ENCODE peak calls at places on chromosome 20, in seven cellular contexts. M is MCF 10A, P is RWPE1, V is A549, G is right lobe of liver, N is cardiac fibroblast, U is spleen. Z is an unnamed sample.

GRCh38 chr20:14434379-14435136 is 97.1 kb upstream of the FLRT3 start:
- DNase-seq in M (peak), P (peak), V (peak), G (no peak), N (peak), U (no peak), Z (no peak)

GRCh38 chr20:38724603-38725457 is 544 bp downstream of the SLC32A1 start:
- DNase-seq in M (no peak), P (no peak), V (no peak), G (no peak), N (no peak), U (no peak), Z (peak)

GRCh38 chr20:32914031-32914430 is 55.3 kb downstream of the EFCAB8 start:
- DNase-seq in M (no peak), P (no peak), V (no peak), G (no peak), N (no peak), U (no peak), Z (no peak)

GRCh38 chr20:40525356-40525755 is 163.7 kb downstream of the MAFB start:
- DNase-seq in M (peak), P (no peak), V (no peak), G (no peak), N (peak), U (no peak), Z (no peak)

GRCh38 chr20:17969884-17970409 is 1.1 kb downstream of the MGME1 start:
- DNase-seq in M (peak), P (peak), V (no peak), G (peak), N (peak), U (peak), Z (peak)

GRCh38 chr20:3686867-3687321 is 5.1 kb upstream of the ADAM33 start:
- DNase-seq in M (peak), P (peak), V (no peak), G (no peak), N (peak), U (no peak), Z (no peak)

GRCh38 chr20:40339661-40340449 is 349.2 kb downstream of the MAFB start:
- DNase-seq in M (no peak), P (no peak), V (no peak), G (peak), N (no peak), U (peak), Z (no peak)

GRCh38 chr20:58702161-58702510 is 9.5 kb downstream of the NPEPL1 start:
- DNase-seq in M (no peak), P (no peak), V (no peak), G (no peak), N (no peak), U (peak), Z (no peak)

GRCh38 chr20:32543570-32544259 is 41.4 kb downstream of the NOL4L start:
- DNase-seq in M (no peak), P (no peak), V (no peak), G (no peak), N (no peak), U (no peak), Z (no peak)

GRCh38 chr20:56360133-56360898 is 1.5 kb downstream of the FAM210B start:
- DNase-seq in M (no peak), P (peak), V (no peak), G (peak), N (no peak), U (no peak), Z (no peak)

GRCh38 chr20:57582432-57583288 is 21.8 kb downstream of the PCK1 start:
- DNase-seq in M (no peak), P (no peak), V (peak), G (no peak), N (peak), U (peak), Z (peak)

GRCh38 chr20:38171301-38172010 is 6.4 kb upstream of the TGM2 start:
- DNase-seq in M (no peak), P (no peak), V (no peak), G (no peak), N (peak), U (no peak), Z (no peak)

GRCh38 chr20:38143646-38144554 is 21.2 kb downstream of the TGM2 start:
- DNase-seq in M (peak), P (peak), V (peak), G (peak), N (peak), U (no peak), Z (no peak)

GRCh38 chr20:12466915-12467314 is 541.9 kb upstream of the SPTLC3 start:
- DNase-seq in M (no peak), P (no peak), V (no peak), G (no peak), N (no peak), U (no peak), Z (no peak)

GRCh38 chr20:52748235-52748950 is 223.8 kb upstream of the TSHZ2 start:
- DNase-seq in M (no peak), P (no peak), V (no peak), G (no peak), N (no peak), U (no peak), Z (no peak)

GRCh38 chr20:33843854-33844253 is 32.7 kb downstream of the CHMP4B start:
- DNase-seq in M (no peak), P (no peak), V (no peak), G (no peak), N (peak), U (no peak), Z (no peak)

GRCh38 chr20:9886227-9886626 is 47.4 kb upstream of the PAK5 start:
- DNase-seq in M (peak), P (peak), V (no peak), G (no peak), N (peak), U (no peak), Z (no peak)

GRCh38 chr20:60581606-60582005 is 623.4 kb downstream of the CDH26 start:
- DNase-seq in M (no peak), P (no peak), V (no peak), G (no peak), N (no peak), U (no peak), Z (no peak)

GRCh38 chr20:5797843-5798462 is 47.8 kb downstream of the SHLD1 start:
- DNase-seq in M (no peak), P (no peak), V (no peak), G (no peak), N (no peak), U (peak), Z (no peak)

GRCh38 chr20:56289652-56290051 is 41.1 kb downstream of the MC3R start:
- DNase-seq in M (peak), P (peak), V (no peak), G (no peak), N (no peak), U (no peak), Z (no peak)

GRCh38 chr20:49187330-49188100 is 619 bp downstream of the STAU1 start:
- DNase-seq in M (no peak), P (peak), V (no peak), G (peak), N (no peak), U (no peak), Z (no peak)

GRCh38 chr20:51678041-51678697 is 90.0 kb downstream of the ATP9A start:
- DNase-seq in M (no peak), P (no peak), V (no peak), G (no peak), N (no peak), U (no peak), Z (peak)

GRCh38 chr20:58099291-58099915 is 129.1 kb downstream of the ANKRD60 start:
- DNase-seq in M (no peak), P (no peak), V (no peak), G (no peak), N (no peak), U (no peak), Z (no peak)

GRCh38 chr20:23959054-23959453 is 29.5 kb downstream of the GGTLC1 start:
- DNase-seq in M (no peak), P (no peak), V (no peak), G (no peak), N (no peak), U (no peak), Z (no peak)

GRCh38 chr20:40591104-40591503 is 97.9 kb downstream of the MAFB start:
- DNase-seq in M (no peak), P (no peak), V (no peak), G (no peak), N (no peak), U (no peak), Z (no peak)

GRCh38 chr20:50017576-50018248 is 34.9 kb downstream of the SNAI1 start:
- DNase-seq in M (no peak), P (no peak), V (no peak), G (no peak), N (no peak), U (no peak), Z (no peak)

GRCh38 chr20:53346266-53346665 is 247.4 kb downstream of the ZNF217 start:
- DNase-seq in M (no peak), P (no peak), V (no peak), G (no peak), N (no peak), U (no peak), Z (no peak)

GRCh38 chr20:40156600-40157307 is 532.3 kb downstream of the MAFB start:
- DNase-seq in M (no peak), P (no peak), V (no peak), G (no peak), N (no peak), U (no peak), Z (no peak)

GRCh38 chr20:17809714-17810631 is 110.2 kb downstream of the BANF2 start:
- DNase-seq in M (peak), P (no peak), V (no peak), G (peak), N (no peak), U (no peak), Z (no peak)

GRCh38 chr20:58065508-58066361 is 162.7 kb downstream of the ANKRD60 start:
- DNase-seq in M (peak), P (peak), V (no peak), G (no peak), N (no peak), U (no peak), Z (no peak)

GRCh38 chr20:38211200-38212097 is 46.4 kb upstream of the TGM2 start:
- DNase-seq in M (peak), P (no peak), V (no peak), G (no peak), N (no peak), U (no peak), Z (no peak)

GRCh38 chr20:57514273-57514751 is 10.6 kb downstream of the CTCFL start:
- DNase-seq in M (peak), P (peak), V (peak), G (peak), N (peak), U (no peak), Z (peak)

GRCh38 chr20:22341508-22341907 is 242.9 kb downstream of the FOXA2 start:
- DNase-seq in M (peak), P (peak), V (peak), G (no peak), N (peak), U (no peak), Z (no peak)

GRCh38 chr20:3889489-3890409 is 562 bp downstream of the PANK2 start:
- DNase-seq in M (peak), P (peak), V (peak), G (peak), N (no peak), U (peak), Z (peak)

GRCh38 chr20:64038579-64039292 is 2.8 kb downstream of the C20orf204 start:
- DNase-seq in M (peak), P (peak), V (peak), G (peak), N (peak), U (peak), Z (peak)

GRCh38 chr20:53712212-53712977 is 118.8 kb upstream of the ZNF217 start:
- DNase-seq in M (peak), P (no peak), V (no peak), G (peak), N (no peak), U (no peak), Z (no peak)

GRCh38 chr20:16097788-16098187 is 475.5 kb downstream of the KIF16B start:
- DNase-seq in M (no peak), P (no peak), V (no peak), G (no peak), N (no peak), U (no peak), Z (no peak)

GRCh38 chr20:32762754-32763201 is 593 bp downstream of the DNMT3B start:
- DNase-seq in M (no peak), P (no peak), V (no peak), G (no peak), N (no peak), U (no peak), Z (peak)

GRCh38 chr20:4470375-4470774 is 251.3 kb upstream of the PRND start:
- DNase-seq in M (no peak), P (no peak), V (no peak), G (no peak), N (peak), U (no peak), Z (no peak)

GRCh38 chr20:297925-298754 is 770 bp downstream of the ZCCHC3 start:
- DNase-seq in M (peak), P (peak), V (peak), G (peak), N (peak), U (peak), Z (peak)
- TF ChIP-seq CTCF in M (no peak), P (no peak), V (no peak), G (no peak), N (no peak), U (no peak), Z (no peak)

DNA sequence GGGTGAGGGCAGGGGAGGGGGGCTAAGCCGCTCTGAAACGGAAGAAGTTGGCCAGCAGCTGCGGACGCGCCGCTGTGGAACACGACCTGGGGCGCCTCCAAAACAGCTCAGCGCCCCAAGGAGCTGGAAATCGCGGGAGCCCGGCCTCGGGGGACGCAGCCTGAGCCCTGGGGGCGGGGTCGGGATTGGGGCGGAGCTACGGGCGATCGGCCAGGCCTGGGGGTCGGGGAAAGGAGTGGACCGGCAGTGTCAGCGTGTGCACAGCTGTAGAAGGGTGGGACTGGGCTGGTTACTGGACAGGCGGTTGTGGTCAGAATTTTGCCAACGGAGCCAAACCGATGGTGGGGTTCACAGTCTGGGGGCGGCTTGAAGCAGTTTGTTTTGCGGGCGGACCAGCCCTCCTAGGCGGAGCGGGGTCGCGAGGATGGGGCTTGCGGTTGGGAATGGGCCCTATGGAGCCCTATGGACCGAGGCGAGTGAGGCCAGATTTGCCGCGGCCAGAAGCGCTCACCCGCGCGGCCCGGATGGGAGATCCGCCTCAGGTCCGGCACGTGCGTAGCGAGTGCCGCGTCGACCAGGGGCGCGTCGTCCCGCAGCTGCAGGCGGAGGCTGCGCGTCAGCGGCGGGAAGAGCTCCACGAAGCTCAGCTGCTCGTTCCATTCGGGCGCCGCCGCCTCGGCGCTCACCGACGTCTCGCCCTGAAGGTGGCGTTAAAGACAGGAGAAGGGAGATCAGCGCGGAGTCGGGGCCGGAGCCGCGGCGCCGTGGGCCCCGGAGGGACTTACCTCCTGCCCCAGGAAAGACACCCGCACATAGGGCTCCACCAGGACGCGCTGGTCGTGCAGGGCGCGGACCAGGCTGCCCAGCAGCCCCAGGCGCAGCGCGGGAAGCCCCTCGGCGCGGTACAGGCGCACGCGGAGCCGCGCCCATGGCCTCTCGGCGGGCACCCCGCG is 14.3 kb upstream of the SPAG4 start:
- DNase-seq in M (peak), P (peak), V (peak), G (peak), N (peak), U (peak), Z (peak)
- TF ChIP-seq CTCF in M (no peak), P (peak), V (peak), G (peak), N (peak), U (peak), Z (no peak)

DNA sequence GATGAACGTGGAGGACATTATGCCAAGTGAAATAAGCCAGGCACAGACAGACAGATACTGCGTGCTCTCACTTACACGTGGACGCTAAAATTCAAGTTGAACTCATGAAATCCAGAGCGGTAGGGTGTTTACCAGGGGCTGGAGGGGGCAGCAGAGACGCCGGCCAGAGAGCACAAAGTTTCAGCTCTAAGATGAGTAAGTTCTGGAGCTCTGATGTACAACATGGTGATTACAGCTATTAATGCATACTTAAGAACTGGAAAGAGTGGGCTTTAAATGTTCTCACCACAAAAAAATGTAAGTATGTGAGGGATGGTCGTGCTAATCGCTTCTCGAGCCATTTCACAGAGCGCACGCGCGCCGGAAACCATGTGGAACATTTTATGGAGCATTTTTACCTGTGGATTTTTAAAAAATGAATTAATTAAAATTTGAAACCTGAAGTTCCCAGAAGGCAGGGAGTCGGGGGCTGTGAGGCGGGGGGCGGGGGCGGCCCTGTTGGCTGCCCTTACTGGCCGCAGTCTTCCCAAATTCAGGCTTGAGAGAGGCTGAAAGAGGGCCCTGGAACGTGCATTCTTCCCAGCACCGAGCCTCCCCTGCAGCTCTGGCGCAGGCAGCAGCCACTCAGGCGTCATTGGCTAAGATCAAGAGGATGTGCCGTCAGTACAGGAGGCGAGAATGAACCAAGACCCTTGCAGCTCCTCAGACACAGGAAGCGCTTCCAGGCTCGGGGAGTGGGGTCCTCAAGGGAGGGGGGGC is 8.6 kb upstream of the SLCO4A1 start:
- DNase-seq in M (no peak), P (no peak), V (no peak), G (no peak), N (no peak), U (no peak), Z (no peak)
- TF ChIP-seq CTCF in M (no peak), P (no peak), V (no peak), G (no peak), N (no peak), U (no peak), Z (no peak)

DNA sequence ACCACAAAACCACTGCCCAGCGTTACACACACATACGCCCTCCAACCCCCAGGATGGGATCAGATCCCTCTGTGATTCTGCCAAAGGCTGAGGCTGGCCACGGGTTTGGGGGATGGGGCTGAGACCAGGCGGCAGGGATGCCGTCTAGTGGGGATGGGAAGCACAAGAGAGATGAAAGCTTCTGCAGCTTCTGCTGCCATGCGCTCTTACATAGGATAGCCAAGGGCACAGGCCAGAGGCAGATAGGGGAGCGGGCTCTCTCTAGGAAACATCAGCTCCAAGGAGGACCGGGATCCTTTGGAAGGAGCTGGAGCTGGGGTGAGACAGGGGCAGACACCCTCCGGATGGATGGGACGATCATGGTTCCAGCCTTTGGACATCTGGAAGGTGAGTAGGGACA is 18.7 kb upstream of the RIN2 start:
- DNase-seq in M (no peak), P (no peak), V (no peak), G (no peak), N (no peak), U (no peak), Z (no peak)
- TF ChIP-seq CTCF in M (no peak), P (no peak), V (no peak), G (no peak), N (no peak), U (no peak), Z (no peak)

GRCh38 chr20:45974896-45975565 is 3.0 kb upstream of the ZNF335 start:
- DNase-seq in M (no peak), P (no peak), V (no peak), G (no peak), N (no peak), U (peak), Z (no peak)
- TF ChIP-seq CTCF in M (no peak), P (no peak), V (no peak), G (no peak), N (no peak), U (no peak), Z (no peak)

GRCh38 chr20:44908987-44909871 is 631 bp upstream of the PABPC1L start:
- DNase-seq in M (no peak), P (no peak), V (no peak), G (no peak), N (no peak), U (no peak), Z (no peak)

GRCh38 chr20:44910690-44911262 is 916 bp downstream of the PABPC1L start:
- DNase-seq in M (peak), P (peak), V (peak), G (no peak), N (no peak), U (no peak), Z (no peak)

GRCh38 chr20:44909872-44910689 is at the start of gene PABPC1L:
- DNase-seq in M (peak), P (peak), V (peak), G (peak), N (peak), U (peak), Z (peak)

GRCh38 chr20:44912189-44912588 is 2.3 kb downstream of the PABPC1L start:
- DNase-seq in M (no peak), P (no peak), V (no peak), G (no peak), N (no peak), U (no peak), Z (no peak)

DNA sequence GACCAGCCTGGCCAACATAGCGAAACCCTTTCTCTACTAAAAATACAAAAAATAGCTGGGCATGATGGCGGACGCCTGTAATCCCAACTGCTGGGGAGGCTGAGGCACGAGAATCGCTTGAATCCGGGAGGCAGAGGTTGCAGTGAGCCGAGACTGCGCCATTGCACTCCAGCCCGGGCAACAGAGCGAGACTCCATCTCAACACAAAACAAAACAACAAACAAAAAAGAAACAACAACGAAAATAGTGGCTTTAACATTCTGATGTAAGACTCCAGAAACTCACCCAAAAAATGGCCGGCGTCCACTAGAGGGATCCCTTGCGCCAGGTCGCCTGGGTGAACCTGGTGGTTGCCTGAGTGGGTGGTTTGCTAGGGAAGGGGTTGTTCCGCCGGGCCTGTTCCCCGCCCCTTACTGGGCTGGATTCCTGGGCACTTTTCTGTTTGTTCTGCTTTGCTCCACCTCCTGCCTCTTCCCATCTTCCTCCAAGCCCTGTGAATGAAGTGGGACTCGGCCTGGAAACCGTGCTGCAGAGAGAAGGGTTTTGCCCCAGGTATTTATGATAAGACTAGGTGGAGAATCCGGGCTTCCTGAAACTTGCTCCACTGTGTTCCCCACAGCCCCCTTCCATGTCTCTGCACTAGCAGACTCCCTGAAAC is 1.5 kb downstream of the PABPC1L start:
- DNase-seq in M (peak), P (peak), V (peak), G (peak), N (peak), U (peak), Z (peak)
- TF ChIP-seq CTCF in M (peak), P (no peak), V (peak), G (peak), N (peak), U (peak), Z (peak)